ENCODE peak calls at places on chromosomes 2 and 18, in six cellular contexts. V, C, X, P, E and K are unnamed samples.

GRCh38 chr2:230578106-230578505 is 134.5 kb upstream of the CAB39 start:
- DNase-seq in P (no peak), V (no peak), X (no peak), C (no peak), E (no peak), K (no peak)

GRCh38 chr2:232434563-232435374 is 21.2 kb upstream of the ALPI start:
- DNase-seq in C (peak), E (no peak), V (no peak), P (no peak), X (no peak), K (no peak)

GRCh38 chr2:182072861-182073260 is 87.2 kb downstream of the PPP1R1C start:
- DNase-seq in E (no peak), V (no peak), X (no peak), C (no peak), P (no peak), K (no peak)

GRCh38 chr2:57516740-57517340 is 529.8 kb upstream of the VRK2 start:
- DNase-seq in V (peak), X (peak), P (no peak), C (peak), E (no peak), K (no peak)

GRCh38 chr2:20576598-20577115 is 74.2 kb downstream of the HS1BP3 start:
- DNase-seq in P (no peak), V (no peak), C (no peak), E (no peak), X (no peak), K (no peak)

GRCh38 chr18:74654637-74655036 is 57.0 kb downstream of the ZNF407 start:
- DNase-seq in E (no peak), V (peak), C (peak), P (no peak), X (no peak), K (no peak)

GRCh38 chr2:8145385-8145784 is 536.5 kb upstream of the ID2 start:
- DNase-seq in P (no peak), C (no peak), V (no peak), X (no peak), E (no peak), K (no peak)

GRCh38 chr2:130336150-130336876 is 6.4 kb upstream of the IMP4 start:
- DNase-seq in E (no peak), C (peak), X (no peak), V (peak), P (no peak), K (no peak)

GRCh38 chr18:45628979-45629958 is 14.0 kb downstream of the SLC14A2 start:
- DNase-seq in X (no peak), C (no peak), P (no peak), V (peak), E (no peak), K (no peak)

GRCh38 chr2:17719562-17720371 is 33.8 kb downstream of the SMC6 start:
- DNase-seq in P (no peak), X (peak), E (no peak), V (peak), C (peak), K (no peak)

GRCh38 chr18:46155652-46156051 is 51.5 kb downstream of the HAUS1 start:
- DNase-seq in C (no peak), P (no peak), E (no peak), V (peak), X (no peak), K (no peak)

GRCh38 chr18:67845035-67845434 is 328.5 kb upstream of the DSEL start:
- DNase-seq in C (no peak), V (no peak), X (no peak), P (no peak), E (no peak), K (no peak)

GRCh38 chr2:216553093-216553478 is 54.4 kb downstream of the RPL37A start:
- DNase-seq in X (no peak), P (no peak), E (no peak), V (no peak), C (no peak), K (no peak)
- TF ChIP-seq EP300 in X (no peak), P (no peak), E (no peak), V (no peak), C (no peak), K (no peak)

DNA sequence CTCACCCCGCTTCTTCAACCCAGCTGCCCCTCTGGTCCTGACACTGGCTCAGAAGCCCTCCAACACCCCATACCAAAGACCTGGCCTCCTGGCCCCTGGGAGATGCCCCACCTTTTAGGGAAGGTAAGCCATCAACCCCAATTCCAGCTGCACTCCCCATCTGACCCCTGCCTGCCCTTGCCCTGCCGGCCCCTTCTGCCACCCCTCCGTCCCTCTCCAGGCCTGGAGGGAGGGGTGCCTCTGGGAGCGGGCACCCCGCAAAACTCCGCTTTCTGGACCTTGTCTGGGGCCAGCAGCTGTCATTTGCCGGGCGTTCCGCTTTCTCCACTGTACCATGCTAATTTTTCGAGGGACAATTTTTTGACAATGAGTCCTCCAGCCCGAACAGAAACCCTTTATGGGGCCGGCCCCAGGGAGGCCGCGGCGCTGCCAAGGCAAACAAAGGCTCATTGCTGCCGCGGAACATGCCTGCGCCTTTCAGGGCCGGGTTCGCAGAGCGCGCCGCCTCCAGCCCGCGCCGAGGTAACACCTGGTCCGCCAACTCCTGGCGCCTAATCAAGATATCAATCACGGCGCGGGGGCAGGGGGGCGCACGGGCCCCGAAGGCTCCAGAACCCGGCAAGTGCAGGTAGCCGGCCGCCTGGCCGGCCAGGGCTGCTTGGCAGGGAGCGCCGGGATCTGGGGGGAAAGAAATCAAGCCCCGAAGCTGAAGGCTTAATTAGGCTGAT is 96.0 kb downstream of the INHBB start:
- DNase-seq in X (no peak), V (no peak), E (peak), C (peak), P (peak), K (no peak)
- TF ChIP-seq EP300 in X (no peak), V (no peak), E (no peak), C (no peak), P (no peak), K (no peak)

GRCh38 chr2:73297586-73297985 is 4.2 kb upstream of the EGR4 start:
- DNase-seq in V (no peak), P (no peak), C (peak), X (no peak), E (no peak), K (no peak)
- TF ChIP-seq EP300 in V (no peak), P (no peak), C (no peak), X (no peak), E (no peak), K (no peak)

DNA sequence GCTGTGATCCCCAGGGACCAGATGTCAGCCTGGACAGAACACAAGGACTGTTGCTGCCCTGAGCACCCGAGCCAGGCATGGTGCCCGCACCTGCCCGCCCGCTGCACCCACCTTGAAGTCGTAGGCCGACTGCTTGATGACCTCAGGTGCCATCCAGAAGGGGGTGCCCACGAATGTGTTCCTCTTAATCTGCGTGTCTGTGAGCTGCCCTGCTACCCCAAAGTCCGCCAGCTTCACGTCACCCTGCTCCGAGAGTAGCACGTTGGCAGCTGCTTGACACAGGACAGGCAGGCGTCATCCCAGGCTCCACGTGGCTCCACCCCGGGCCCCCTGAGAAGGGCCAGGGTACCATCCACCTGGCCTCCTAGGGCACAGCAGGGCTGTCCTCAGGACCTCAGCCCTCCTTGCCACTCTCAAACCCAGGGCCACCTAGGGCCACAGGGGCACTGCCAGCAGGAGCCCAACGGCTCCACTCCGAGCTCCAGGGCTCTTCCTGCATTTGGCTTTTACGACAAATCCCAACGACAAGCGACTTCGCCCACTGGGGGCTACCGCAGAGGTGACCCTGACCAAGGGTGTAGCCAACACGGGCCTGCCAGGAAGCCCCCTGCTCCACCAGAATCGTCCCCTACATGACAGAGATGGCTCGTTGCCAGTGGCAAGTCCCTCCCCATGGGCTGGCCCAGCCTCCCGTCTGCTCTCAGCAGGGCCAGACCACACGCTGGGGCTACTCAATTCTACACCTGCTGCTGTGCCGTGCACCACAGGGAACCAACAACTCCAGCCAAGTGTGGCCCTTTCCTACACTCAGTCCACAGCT is 9.0 kb downstream of the STK25 start:
- DNase-seq in C (no peak), X (no peak), V (no peak), P (no peak), E (no peak), K (no peak)
- TF ChIP-seq EP300 in C (no peak), X (no peak), V (no peak), P (no peak), E (no peak), K (no peak)

DNA sequence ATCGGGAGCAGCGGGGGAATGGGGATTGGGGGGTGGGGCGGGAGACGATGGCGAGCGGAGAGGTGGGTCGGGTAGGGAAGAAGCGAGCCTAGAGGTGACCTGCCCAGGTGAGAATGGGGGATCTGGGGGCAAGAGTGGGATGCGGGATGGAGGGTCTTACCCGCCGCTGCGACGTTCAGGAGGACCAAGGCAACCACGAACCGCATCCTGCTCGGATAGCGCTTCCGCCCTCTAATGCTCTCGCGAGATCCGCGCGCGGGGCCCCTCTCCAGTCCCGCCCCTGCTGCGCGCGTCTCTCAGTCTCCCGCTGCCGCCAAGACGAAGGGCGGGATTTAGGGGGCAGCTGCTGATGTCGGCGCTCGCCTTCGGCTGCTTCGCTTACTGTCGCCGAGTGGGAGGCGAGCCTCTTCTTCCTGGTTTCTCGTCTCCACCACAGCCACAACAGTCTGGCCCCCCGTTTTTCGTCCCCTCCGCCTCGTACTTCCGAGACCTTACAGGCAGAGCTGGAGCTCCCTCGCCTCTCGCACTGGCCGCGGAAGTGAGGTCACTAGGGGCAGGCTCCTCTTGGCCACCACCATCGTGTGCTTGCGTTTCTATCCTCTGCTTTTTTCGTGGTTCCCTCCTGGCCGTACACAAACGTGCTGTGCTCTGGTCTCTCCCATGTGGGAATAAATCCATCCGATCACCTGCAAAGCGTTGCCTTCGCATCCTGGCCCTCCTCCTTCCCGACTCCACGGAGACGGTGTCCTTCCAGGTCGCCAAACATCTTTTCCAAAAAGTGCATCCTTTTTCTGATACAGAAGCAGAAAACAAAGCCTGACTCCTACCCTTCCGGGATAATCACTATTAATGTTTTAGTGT is at the start of gene TGOLN2:
- DNase-seq in C (peak), P (peak), V (peak), E (peak), X (peak), K (peak)
- TF ChIP-seq EP300 in C (peak), P (no peak), V (no peak), E (no peak), X (no peak), K (no peak)

GRCh38 chr2:237128026-237128703 is 42.5 kb downstream of the COPS8 start:
- DNase-seq in E (peak), C (peak), P (peak), V (peak), X (no peak), K (peak)

GRCh38 chr2:237131749-237132148 is 46.1 kb downstream of the COPS8 start:
- DNase-seq in P (no peak), X (no peak), V (no peak), E (no peak), C (no peak), K (no peak)

GRCh38 chr2:237130562-237131421 is 45.1 kb downstream of the COPS8 start:
- DNase-seq in X (no peak), C (no peak), P (no peak), E (no peak), V (no peak), K (no peak)

GRCh38 chr2:237128845-237129592 is 43.3 kb downstream of the COPS8 start:
- DNase-seq in C (no peak), V (no peak), X (no peak), P (no peak), E (no peak), K (no peak)

GRCh38 chr2:237129625-237130263 is 44.1 kb downstream of the COPS8 start:
- DNase-seq in V (no peak), P (no peak), C (no peak), E (no peak), X (no peak), K (no peak)
- TF ChIP-seq EP300 in V (no peak), P (no peak), C (no peak), E (no peak), X (no peak), K (no peak)

GRCh38 chr2:147356157-147356556 is 488.7 kb upstream of the ACVR2A start:
- DNase-seq in P (no peak), C (no peak), E (no peak), X (no peak), V (no peak), K (no peak)

GRCh38 chr2:147351789-147352188 is 493.0 kb upstream of the ACVR2A start:
- DNase-seq in P (no peak), V (no peak), X (no peak), E (no peak), C (no peak), K (no peak)

GRCh38 chr2:147355706-147356105 is 489.1 kb upstream of the ACVR2A start:
- DNase-seq in V (no peak), C (no peak), P (no peak), E (no peak), X (no peak), K (no peak)

GRCh38 chr2:147352294-147352693 is 492.5 kb upstream of the ACVR2A start:
- DNase-seq in E (no peak), V (no peak), P (no peak), C (no peak), X (no peak), K (no peak)

DNA sequence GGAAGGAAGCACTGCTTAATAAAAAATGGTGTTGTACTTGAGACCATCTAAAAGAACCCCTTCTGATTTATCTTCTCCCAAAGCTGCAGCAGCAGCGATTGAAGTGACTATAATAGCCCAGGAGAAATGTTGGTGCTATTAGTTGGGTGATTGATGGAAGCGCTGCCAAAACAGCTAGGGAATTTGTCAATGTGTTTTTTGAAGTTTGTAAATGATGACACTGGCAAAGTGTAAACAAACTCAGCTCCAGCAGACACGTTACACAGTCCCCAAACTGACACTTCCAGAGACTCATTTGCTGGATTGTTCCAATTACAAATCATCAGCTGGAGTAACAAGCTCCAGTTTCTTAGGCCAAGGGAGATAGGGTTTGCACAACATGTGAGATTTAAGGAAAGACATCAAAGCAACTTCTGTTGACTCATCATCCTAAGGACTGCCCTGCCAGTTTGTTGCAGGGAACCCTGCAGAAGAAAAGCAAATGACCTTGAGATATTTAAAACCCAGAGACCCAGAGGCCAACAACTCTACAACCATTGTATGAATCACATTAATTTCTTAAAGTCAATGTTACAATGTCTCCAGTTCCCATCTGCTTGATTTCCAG is 492.0 kb upstream of the ACVR2A start:
- DNase-seq in X (no peak), P (no peak), E (no peak), C (no peak), V (no peak), K (no peak)
- TF ChIP-seq EP300 in X (no peak), P (no peak), E (no peak), C (no peak), V (no peak), K (no peak)

GRCh38 chr18:48153641-48154481 is 223.4 kb upstream of the SMAD2 start:
- DNase-seq in X (no peak), P (peak), E (no peak), V (peak), C (no peak), K (peak)
- TF ChIP-seq EP300 in X (no peak), P (no peak), E (no peak), V (no peak), C (no peak), K (no peak)